ENCODE peak calls at places on chromosomes 2 and 18, in four cellular contexts. K is AG08395, S is activated T-cell treated with anti-CD3 and anti-CD28 coated beads for 1 hour, B is T follicular helper cell. L is an unnamed sample.

GRCh38 chr2:64754587-64754986 is 100.9 kb upstream of the SERTAD2 start:
- DNase-seq in K (no peak), B (no peak), S (no peak), L (no peak)

GRCh38 chr2:202237787-202238233 is 587 bp downstream of the SUMO1 start:
- DNase-seq in S (no peak), K (peak; percentile 69), B (no peak), L (peak; percentile 73)

GRCh38 chr2:135727968-135728728 is 13.5 kb upstream of the UBXN4 start:
- DNase-seq in B (no peak), K (no peak), S (no peak), L (no peak)

GRCh38 chr18:41486581-41486980 is 468.5 kb upstream of the PIK3C3 start:
- DNase-seq in B (no peak), K (no peak), S (no peak), L (no peak)

GRCh38 chr2:218896501-218897393 is 16.1 kb downstream of the WNT10A start:
- DNase-seq in S (peak; percentile 69), K (no peak), B (peak; percentile 81), L (peak; percentile 95)

GRCh38 chr2:101223814-101224231 is 28.9 kb upstream of the CNOT11 start:
- DNase-seq in K (peak; percentile 87), B (peak; percentile 6), S (peak; percentile 7), L (peak; percentile 66)

GRCh38 chr2:58633576-58634365 is 392.6 kb upstream of the FANCL start:
- DNase-seq in S (no peak), B (no peak), K (peak; percentile 5), L (no peak)

GRCh38 chr2:32553829-32554432 is 73.9 kb upstream of the TTC27 start:
- DNase-seq in K (peak; percentile 55), S (no peak), B (no peak), L (peak; percentile 41)

GRCh38 chr2:237432484-237433092 is 18.6 kb upstream of the COL6A3 start:
- DNase-seq in K (peak; percentile 86), B (peak; percentile 52), S (peak; percentile 73), L (peak; percentile 82)

GRCh38 chr2:31163011-31163540 is 24.8 kb upstream of the GALNT14 start:
- DNase-seq in S (no peak), B (no peak), K (no peak), L (no peak)

GRCh38 chr2:132670961-132671781 is 1.2 kb upstream of the LYPD1 start:
- DNase-seq in S (no peak), B (no peak), K (peak; percentile 47), L (peak; percentile 82)